ENCODE peak calls at places on chromosomes 4 and X, in five cellular contexts. O is A549, B is endothelial cell of umbilical vein, I is small intestine, F is upper lobe of right lung. M is an unnamed sample. For H3K4me1, the result is how much of the 10 kb centered on the place peaks cover.

GRCh38 chr4:15657366-15657765 is 2.2 kb upstream of the FBXL5 start:
- DNase-seq in F (no peak), O (no peak), B (no peak), I (no peak), M (no peak)

GRCh38 chr4:572594-572993 is 3.5 kb downstream of the TMEM271 start:
- DNase-seq in O (no peak), I (no peak), F (no peak), B (no peak), M (no peak)

GRCh38 chr4:1043658-1044468 is 32.4 kb downstream of the FGFRL1 start:
- DNase-seq in O (peak), B (peak), I (no peak), F (peak), M (peak)

GRCh38 chr4:135598151-135598550 is 1396.6 kb upstream of the PABPC4L start:
- DNase-seq in F (no peak), O (no peak), B (no peak), I (no peak), M (no peak)

GRCh38 chr4:4670869-4671268 is 129.0 kb upstream of the STX18 start:
- DNase-seq in F (no peak), O (no peak), I (no peak), B (no peak), M (no peak)

GRCh38 chrX:34884693-34885277 is 57.8 kb upstream of the FAM47B start:
- DNase-seq in F (no peak), I (no peak), O (peak), B (peak), M (peak)

GRCh38 chrX:40439625-40440532 is 140.9 kb upstream of the ATP6AP2 start:
- DNase-seq in I (no peak), O (no peak), B (no peak), F (no peak), M (no peak)

GRCh38 chrX:13692771-13693231 is 3.9 kb downstream of the RAB9A start:
- DNase-seq in F (no peak), O (no peak), B (no peak), I (no peak), M (no peak)

GRCh38 chrX:34612036-34612435 is 45.0 kb downstream of the TMEM47 start:
- DNase-seq in I (no peak), B (peak), F (no peak), O (no peak), M (no peak)

GRCh38 chr4:25160714-25161598 is 707 bp upstream of the SEPSECS start:
- DNase-seq in F (no peak), O (no peak), I (peak), B (no peak), M (peak)

GRCh38 chrX:31546130-31546529 is 474.3 kb upstream of the FTHL17 start:
- DNase-seq in I (no peak), B (peak), O (no peak), F (no peak), M (no peak)

GRCh38 chr4:54322817-54323417 is 93.8 kb downstream of the PDGFRA start:
- DNase-seq in F (peak), B (peak), O (peak), I (peak), M (peak)

GRCh38 chr4:76306882-76307669 is 543 bp downstream of the STBD1 start:
- DNase-seq in O (peak), F (peak), B (peak), I (peak), M (no peak)

GRCh38 chr4:10006236-10006603 is 15.1 kb downstream of the SLC2A9 start:
- DNase-seq in I (peak), O (peak), F (no peak), B (peak), M (peak)

GRCh38 chr4:69984030-69984443 is 11.7 kb upstream of the STATH start:
- DNase-seq in I (peak), O (peak), F (no peak), B (peak), M (no peak)

GRCh38 chrX:131170148-131170547 is 112.0 kb downstream of the ARHGAP36 start:
- DNase-seq in B (no peak), F (no peak), I (no peak), O (no peak), M (no peak)

GRCh38 chr4:176044589-176044951 is 21.1 kb upstream of the WDR17 start:
- DNase-seq in I (no peak), B (no peak), F (no peak), O (no peak), M (no peak)

GRCh38 chrX:118432799-118433198 is 62.8 kb upstream of the DOCK11 start:
- DNase-seq in B (no peak), F (no peak), O (no peak), I (no peak), M (no peak)

GRCh38 chr4:38268837-38269236 is 308.6 kb downstream of the PTTG2 start:
- DNase-seq in O (no peak), I (no peak), F (no peak), B (no peak), M (no peak)

GRCh38 chr4:17058506-17058905 is 160.1 kb upstream of the LDB2 start:
- DNase-seq in B (no peak), F (no peak), O (no peak), I (no peak), M (peak)

GRCh38 chrX:45697591-45697990 is 496.9 kb upstream of the DIPK2B start:
- DNase-seq in O (peak), F (no peak), B (peak), I (no peak), M (no peak)

GRCh38 chr4:33975996-33976395 is 2268.3 kb downstream of the ARAP2 start:
- DNase-seq in F (no peak), I (no peak), O (no peak), B (no peak), M (no peak)

GRCh38 chrX:65674351-65674893 is 7.0 kb downstream of the MSN start:
- DNase-seq in O (no peak), B (peak), I (no peak), F (no peak), M (no peak)
- H3K27ac ChIP-seq in O (peak), B (peak), I (no peak), F (peak), M (peak)

GRCh38 chr4:41731569-41731968 is 17.0 kb downstream of the PHOX2B start:
- DNase-seq in F (no peak), B (no peak), I (no peak), O (no peak), M (no peak)
- H3K4me1 ChIP-seq in F (under half), B (under half), I (under half), O (under half), M (under half)

DNA sequence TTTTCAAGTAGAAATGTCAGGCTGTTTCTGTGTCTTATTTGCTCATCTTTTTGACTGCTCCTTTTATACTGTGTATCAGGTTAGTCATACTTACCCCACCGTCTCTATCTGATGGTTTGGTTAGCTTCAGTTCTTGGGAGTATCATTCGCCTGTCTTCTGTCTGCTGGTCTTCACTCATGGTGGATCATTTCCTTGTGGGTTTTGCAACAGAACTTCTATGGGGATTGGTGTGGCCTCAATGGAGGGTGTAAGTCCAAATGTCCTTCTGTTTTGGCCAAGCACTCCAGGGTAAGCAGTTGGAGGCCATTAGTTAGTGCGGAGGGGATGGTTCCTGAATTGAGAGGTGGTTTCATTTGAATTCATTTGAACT is 7.2 kb downstream of the ABCD1 start:
- DNase-seq in F (no peak), O (no peak), B (no peak), I (no peak), M (no peak)
- H3K27ac ChIP-seq in F (no peak), O (no peak), B (no peak), I (no peak), M (peak)

DNA sequence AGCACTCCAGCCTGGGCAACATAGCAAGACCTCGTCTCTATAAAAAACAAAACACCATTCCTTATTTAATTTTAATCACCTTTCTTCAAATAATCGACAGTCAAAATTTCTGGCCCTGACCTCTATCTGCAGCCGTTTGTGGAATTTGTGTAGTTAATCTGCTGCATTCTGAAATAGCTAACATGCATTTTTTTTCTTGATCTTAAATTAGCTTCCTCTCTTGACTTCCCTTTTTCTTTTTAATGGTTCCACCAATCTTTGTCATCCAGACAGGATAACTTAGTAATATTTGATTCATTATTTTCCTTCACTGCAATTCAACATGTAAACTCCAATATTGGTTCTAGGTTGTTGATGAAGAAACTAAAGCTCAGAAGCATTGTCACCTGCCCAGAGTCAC is 77.3 kb downstream of the ARHGAP10 start:
- DNase-seq in B (no peak), F (no peak), O (no peak), I (no peak), M (no peak)
- H3K4me1 ChIP-seq in B (under half), F (under half), O (under half), I (under half), M (half or more)

GRCh38 chr4:85745939-85746338 is 271.0 kb downstream of the ARHGAP24 start:
- DNase-seq in F (no peak), O (no peak), I (no peak), B (no peak), M (no peak)
- H3K27ac ChIP-seq in F (no peak), O (no peak), I (no peak), B (no peak), M (peak)

M was measured in tibial nerve.